ENCODE peak calls at places on chromosomes 6 and 20, in six cellular contexts. T is fibroblast of mammary gland; G is C1 segment of cervical spinal cord; B is MV-4-11; Y is endothelial cell of umbilical vein; X is naive thymus-derived CD8-positive, alpha-beta T cell. W is an unnamed sample.

GRCh38 chr6:36840471-36841461 is 1.5 kb upstream of the CPNE5 start:
- DNase-seq in T (no peak), G (no peak), B (peak; percentile 36), Y (no peak), X (peak; percentile 62), W (no peak)

GRCh38 chr20:44247676-44248419 is 740 bp downstream of the GDAP1L1 start:
- DNase-seq in T (peak; percentile 22), G (no peak), B (peak; percentile 36), Y (peak; percentile 12), X (no peak), W (no peak)

GRCh38 chr6:107820571-107821261 is 3.4 kb downstream of the SCML4 start:
- DNase-seq in T (no peak), G (no peak), B (peak; percentile 10), Y (peak; percentile 24), X (peak; percentile 76), W (no peak)

GRCh38 chr6:96582457-96582856 is 19.5 kb downstream of the FHL5 start:
- DNase-seq in T (no peak), G (no peak), B (no peak), Y (no peak), X (no peak), W (no peak)

GRCh38 chr6:128138694-128139093 is 237.8 kb upstream of the THEMIS start:
- DNase-seq in T (no peak), G (no peak), B (no peak), Y (no peak), X (no peak), W (no peak)

GRCh38 chr6:169866668-169867521 is 115.5 kb downstream of the ERMARD start:
- DNase-seq in T (no peak), G (no peak), B (no peak), Y (no peak), X (no peak), W (no peak)

GRCh38 chr6:13870185-13870584 is 54.6 kb upstream of the RNF182 start:
- DNase-seq in T (no peak), G (no peak), B (no peak), Y (no peak), X (no peak), W (no peak)

GRCh38 chr20:24498641-24499040 is 29.2 kb downstream of the SYNDIG1 start:
- DNase-seq in T (no peak), G (no peak), B (no peak), Y (no peak), X (no peak), W (no peak)

GRCh38 chr20:22369100-22369499 is 215.3 kb downstream of the FOXA2 start:
- DNase-seq in T (no peak), G (no peak), B (no peak), Y (no peak), X (no peak), W (no peak)

GRCh38 chr6:12148841-12149240 is 136.7 kb downstream of the HIVEP1 start:
- DNase-seq in T (no peak), G (no peak), B (no peak), Y (no peak), X (no peak), W (no peak)

GRCh38 chr6:1200706-1201105 is 111.2 kb upstream of the FOXQ1 start:
- DNase-seq in T (peak; percentile 74), G (no peak), B (no peak), Y (no peak), X (no peak), W (no peak)

GRCh38 chr20:52552181-52552872 is 360.7 kb upstream of the ZFP64 start:
- DNase-seq in T (peak; percentile 59), G (no peak), B (no peak), Y (no peak), X (no peak), W (no peak)

GRCh38 chr6:122673345-122673961 is 63.2 kb downstream of the PKIB start:
- DNase-seq in T (no peak), G (no peak), B (peak; percentile 84), Y (no peak), X (no peak), W (no peak)

GRCh38 chr6:151254451-151255081 is 14.8 kb downstream of the AKAP12 start:
- DNase-seq in T (no peak), G (no peak), B (no peak), Y (peak; percentile 46), X (no peak), W (no peak)

GRCh38 chr20:37285664-37286374 is 3.6 kb upstream of the MANBAL start:
- DNase-seq in T (no peak), G (no peak), B (peak; percentile 8), Y (no peak), X (no peak), W (no peak)

GRCh38 chr6:71119560-71119959 is 162.7 kb upstream of the B3GAT2 start:
- DNase-seq in T (no peak), G (no peak), B (no peak), Y (no peak), X (no peak), W (no peak)

GRCh38 chr6:140537834-140538680 is 1163.6 kb upstream of the CITED2 start:
- DNase-seq in T (peak; percentile 95), G (no peak), B (peak; percentile 61), Y (peak; percentile 85), X (no peak), W (no peak)

GRCh38 chr6:15674690-15675386 is 12.0 kb upstream of the DTNBP1 start:
- DNase-seq in T (no peak), G (no peak), B (peak; percentile 16), Y (no peak), X (no peak), W (no peak)

GRCh38 chr6:141486942-141487341 is 645.8 kb upstream of the GJE1 start:
- DNase-seq in T (no peak), G (no peak), B (no peak), Y (no peak), X (no peak), W (no peak)

GRCh38 chr6:128519931-128520435 is 416 bp downstream of the PTPRK start:
- DNase-seq in T (no peak), G (no peak), B (no peak), Y (no peak), X (peak; percentile 72), W (peak; percentile 80)

GRCh38 chr6:149252626-149253025 is 64.9 kb upstream of the TAB2 start:
- DNase-seq in T (no peak), G (no peak), B (peak; percentile 70), Y (no peak), X (no peak), W (no peak)

W was measured in Right ventricle myocardium inferior.